ENCODE peak calls at places on chromosomes 11 and 22, in five cellular contexts. One of them, this sample, is unnamed.

GRCh38 chr22:47299879-47300697 is 537.6 kb downstream of the TBC1D22A start:
- DNase-seq in K562: no peak
- DNase-seq in WTC11: no peak
- DNase-seq in H1: no peak
- DNase-seq in GM12878: no peak
- DNase-seq in this sample: no peak

GRCh38 chr11:132650969-132651720 is 881.2 kb downstream of the OPCML start:
- DNase-seq in K562: no peak
- DNase-seq in WTC11: no peak
- DNase-seq in H1: no peak
- DNase-seq in GM12878: no peak
- DNase-seq in this sample: no peak

GRCh38 chr22:26766510-26767350 is 109.3 kb downstream of the MIAT start:
- DNase-seq in K562: no peak
- DNase-seq in WTC11: no peak
- DNase-seq in H1: no peak
- DNase-seq in GM12878: no peak
- DNase-seq in this sample: no peak

GRCh38 chr11:123061403-123062157 is at the start of gene HSPA8:
- DNase-seq in K562: peak; percentile 71
- DNase-seq in WTC11: no peak
- DNase-seq in H1: no peak
- DNase-seq in GM12878: no peak
- DNase-seq in this sample: peak; percentile 46

GRCh38 chr11:93073026-93073425 is 103.6 kb downstream of the MTNR1B start:
- DNase-seq in K562: no peak
- DNase-seq in WTC11: peak; percentile 23
- DNase-seq in H1: peak; percentile 52
- DNase-seq in GM12878: no peak
- DNase-seq in this sample: no peak

GRCh38 chr22:39253427-39254070 is 8.8 kb upstream of the PDGFB start:
- DNase-seq in K562: peak; percentile 70
- DNase-seq in WTC11: no peak
- DNase-seq in H1: no peak
- DNase-seq in GM12878: no peak
- DNase-seq in this sample: no peak

GRCh38 chr11:131616456-131616855 is 246.0 kb downstream of the NTM start:
- DNase-seq in K562: no peak
- DNase-seq in WTC11: no peak
- DNase-seq in H1: no peak
- DNase-seq in GM12878: no peak
- DNase-seq in this sample: no peak

GRCh38 chr11:17887779-17888178 is 125.1 kb downstream of the SERGEF start:
- DNase-seq in K562: no peak
- DNase-seq in WTC11: peak; percentile 58
- DNase-seq in H1: no peak
- DNase-seq in GM12878: no peak
- DNase-seq in this sample: no peak

GRCh38 chr11:129324533-129325175 is 51.0 kb upstream of the BARX2 start:
- DNase-seq in K562: no peak
- DNase-seq in WTC11: no peak
- DNase-seq in H1: peak; percentile 42
- DNase-seq in GM12878: no peak
- DNase-seq in this sample: peak; percentile 93

GRCh38 chr11:63998558-63999348 is 12.5 kb downstream of the OTUB1 start:
- DNase-seq in K562: no peak
- DNase-seq in WTC11: peak; percentile 70
- DNase-seq in H1: peak; percentile 86
- DNase-seq in GM12878: no peak
- DNase-seq in this sample: no peak

GRCh38 chr11:1151366-1152315 is 6.1 kb upstream of the MUC5AC start:
- DNase-seq in K562: no peak
- DNase-seq in WTC11: no peak
- DNase-seq in H1: no peak
- DNase-seq in GM12878: no peak
- DNase-seq in this sample: no peak

GRCh38 chr11:66264893-66265292 is 3.5 kb upstream of the RAB1B start:
- DNase-seq in K562: peak; percentile 68
- DNase-seq in WTC11: peak; percentile 90
- DNase-seq in H1: peak; percentile 90
- DNase-seq in GM12878: no peak
- DNase-seq in this sample: no peak

GRCh38 chr11:65357856-65358356 is 3.4 kb downstream of the TIGD3 start:
- DNase-seq in K562: peak; percentile 74
- DNase-seq in WTC11: no peak
- DNase-seq in H1: no peak
- DNase-seq in GM12878: no peak
- DNase-seq in this sample: peak; percentile 95

GRCh38 chr11:122601131-122602125 is 54.1 kb upstream of the UBASH3B start:
- DNase-seq in K562: no peak
- DNase-seq in WTC11: no peak
- DNase-seq in H1: no peak
- DNase-seq in GM12878: no peak
- DNase-seq in this sample: peak; percentile 40

GRCh38 chr11:70833011-70833410 is 419.4 kb downstream of the SHANK2 start:
- DNase-seq in K562: no peak
- DNase-seq in WTC11: no peak
- DNase-seq in H1: no peak
- DNase-seq in GM12878: no peak
- DNase-seq in this sample: no peak
- TF ChIP-seq ATF2 in K562: no peak
- TF ChIP-seq ATF2 in WTC11: no peak
- TF ChIP-seq ATF2 in H1: no peak
- TF ChIP-seq ATF2 in GM12878: no peak
- TF ChIP-seq ATF2 in this sample: no peak

DNA sequence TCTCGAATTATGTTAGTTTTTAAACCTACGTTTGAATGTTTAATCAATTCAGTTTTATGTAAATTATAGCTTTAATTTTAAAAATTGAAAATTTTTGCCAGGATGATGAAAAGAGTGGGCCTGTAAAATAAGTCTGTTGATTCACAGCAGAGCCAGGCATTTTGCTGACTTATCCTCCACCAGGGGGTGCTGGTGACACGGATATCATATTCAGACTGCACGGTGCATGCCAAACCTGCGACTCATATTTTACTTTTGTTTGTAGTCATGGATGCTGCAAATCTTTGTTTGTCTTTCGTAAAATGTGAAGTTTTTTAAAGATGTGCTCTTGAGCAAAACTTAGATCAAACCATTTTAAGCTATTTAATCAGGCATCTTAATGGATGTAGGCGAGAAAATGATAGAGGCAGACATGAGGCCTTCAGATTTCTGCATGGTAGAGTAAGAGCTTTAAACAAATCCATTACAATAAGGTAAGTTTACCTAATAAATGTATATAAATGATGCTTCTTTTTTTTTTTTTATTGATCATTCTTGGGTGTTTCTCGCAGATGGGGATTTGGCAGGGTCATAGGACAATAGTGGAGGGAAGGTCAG is 3.6 kb upstream of the OR8B3 start:
- DNase-seq in K562: peak; percentile 80
- DNase-seq in WTC11: peak; percentile 58
- DNase-seq in H1: peak; percentile 64
- DNase-seq in GM12878: no peak
- DNase-seq in this sample: peak; percentile 56
- TF ChIP-seq CREB1 in K562: no peak
- TF ChIP-seq CREB1 in WTC11: no peak
- TF ChIP-seq CREB1 in H1: no peak
- TF ChIP-seq CREB1 in GM12878: no peak
- TF ChIP-seq CREB1 in this sample: no peak

DNA sequence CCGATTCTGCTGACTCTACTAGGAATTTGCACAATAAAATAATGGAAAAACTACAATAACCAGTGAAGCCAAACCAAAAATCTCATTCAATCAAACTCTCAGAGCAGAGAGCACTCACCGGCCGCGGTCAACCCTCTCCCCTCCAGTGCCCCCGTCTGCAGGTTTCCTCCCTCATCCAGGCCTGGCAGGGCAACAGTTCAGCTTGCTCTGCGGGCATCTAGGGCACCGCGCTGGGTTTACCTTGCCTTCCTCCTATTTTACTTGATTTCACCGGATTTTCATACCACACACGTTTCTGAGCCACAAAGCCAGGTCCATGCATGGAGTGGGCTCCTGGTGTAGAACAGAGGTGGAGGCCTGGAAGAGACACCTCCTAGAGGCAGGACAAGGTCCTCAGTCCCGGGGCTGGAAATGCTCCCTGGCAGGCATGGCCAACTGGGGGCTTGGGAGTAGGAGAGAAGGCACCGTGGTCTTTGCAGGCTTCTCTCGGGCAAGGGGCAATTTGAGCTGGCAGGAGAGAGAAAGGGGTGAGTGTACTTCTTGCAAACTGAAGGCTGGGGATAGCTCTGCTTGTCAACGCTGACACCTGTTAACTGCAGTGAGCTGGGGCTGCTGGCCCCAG is 938.4 kb downstream of the BRD1 start:
- DNase-seq in K562: no peak
- DNase-seq in WTC11: no peak
- DNase-seq in H1: no peak
- DNase-seq in GM12878: no peak
- DNase-seq in this sample: no peak
- TF ChIP-seq ATF2 in K562: no peak
- TF ChIP-seq ATF2 in WTC11: no peak
- TF ChIP-seq ATF2 in H1: no peak
- TF ChIP-seq ATF2 in GM12878: no peak
- TF ChIP-seq ATF2 in this sample: no peak

GRCh38 chr11:61771995-61772455 is 19.6 kb downstream of the MYRF start:
- DNase-seq in K562: no peak
- DNase-seq in WTC11: peak; percentile 51
- DNase-seq in H1: no peak
- DNase-seq in GM12878: no peak
- DNase-seq in this sample: no peak

GRCh38 chr11:61768376-61769076 is 16.1 kb downstream of the MYRF start:
- DNase-seq in K562: no peak
- DNase-seq in WTC11: no peak
- DNase-seq in H1: no peak
- DNase-seq in GM12878: no peak
- DNase-seq in this sample: no peak

GRCh38 chr11:61769169-61769920 is 16.9 kb downstream of the MYRF start:
- DNase-seq in K562: no peak
- DNase-seq in WTC11: peak; percentile 44
- DNase-seq in H1: no peak
- DNase-seq in GM12878: no peak
- DNase-seq in this sample: peak; percentile 90

GRCh38 chr11:61771195-61771894 is 18.9 kb downstream of the MYRF start:
- DNase-seq in K562: no peak
- DNase-seq in WTC11: no peak
- DNase-seq in H1: no peak
- DNase-seq in GM12878: no peak
- DNase-seq in this sample: no peak

DNA sequence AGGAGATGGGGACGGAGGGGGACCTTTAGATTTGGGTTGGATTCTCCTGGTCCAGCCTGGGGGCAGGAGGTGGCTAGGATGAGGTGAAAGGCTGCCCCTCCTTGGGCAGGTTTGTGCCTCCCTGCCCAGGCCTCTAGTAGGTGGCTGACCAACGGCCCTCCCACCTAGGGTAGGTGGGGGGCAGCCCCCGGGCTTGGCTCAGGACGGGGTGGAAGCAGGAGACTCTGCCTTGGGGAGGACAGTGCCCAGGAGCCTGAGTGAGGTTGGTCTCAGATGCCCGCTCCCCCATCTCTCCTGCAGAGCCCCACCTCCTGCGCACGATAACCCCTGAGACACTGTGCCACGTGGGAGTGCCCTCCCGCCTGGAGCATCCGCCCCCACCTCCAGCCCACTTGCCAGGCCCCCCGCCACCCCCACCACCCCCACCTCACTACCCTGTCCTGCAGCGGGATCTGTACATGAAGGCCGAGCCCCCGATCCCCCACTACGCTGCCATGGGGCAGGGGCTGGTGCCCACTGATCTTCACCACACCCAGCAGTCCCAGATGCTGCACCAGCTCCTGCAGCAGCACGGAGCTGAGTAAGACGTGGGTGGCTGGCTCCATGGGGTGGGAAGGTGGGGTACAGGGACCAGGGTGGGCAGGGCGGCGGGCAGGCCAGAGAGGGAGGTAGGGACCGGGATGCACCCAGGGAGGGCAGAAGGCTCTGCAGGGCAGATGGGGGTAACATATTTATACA is 17.7 kb downstream of the MYRF start:
- DNase-seq in K562: no peak
- DNase-seq in WTC11: no peak
- DNase-seq in H1: no peak
- DNase-seq in GM12878: no peak
- DNase-seq in this sample: no peak
- TF ChIP-seq CREB1 in K562: no peak
- TF ChIP-seq CREB1 in WTC11: no peak
- TF ChIP-seq CREB1 in H1: no peak
- TF ChIP-seq CREB1 in GM12878: no peak
- TF ChIP-seq CREB1 in this sample: no peak

GRCh38 chr11:2166091-2166851 is 5.3 kb upstream of the INS start:
- DNase-seq in K562: peak; percentile 35
- DNase-seq in WTC11: peak; percentile 75
- DNase-seq in H1: peak; percentile 90
- DNase-seq in GM12878: no peak
- DNase-seq in this sample: no peak
- TF ChIP-seq ATF2 in K562: no peak
- TF ChIP-seq ATF2 in WTC11: peak; percentile 55
- TF ChIP-seq ATF2 in H1: no peak
- TF ChIP-seq ATF2 in GM12878: no peak
- TF ChIP-seq ATF2 in this sample: no peak

GRCh38 chr22:20457506-20458240 is 20.0 kb upstream of the SCARF2 start:
- DNase-seq in K562: no peak
- DNase-seq in WTC11: no peak
- DNase-seq in H1: no peak
- DNase-seq in GM12878: no peak
- DNase-seq in this sample: no peak

GRCh38 chr22:20458530-20459151 is 21.0 kb upstream of the SCARF2 start:
- DNase-seq in K562: no peak
- DNase-seq in WTC11: no peak
- DNase-seq in H1: no peak
- DNase-seq in GM12878: no peak
- DNase-seq in this sample: no peak

GRCh38 chr22:20456064-20456721 is 18.6 kb upstream of the SCARF2 start:
- DNase-seq in K562: peak; percentile 98
- DNase-seq in WTC11: peak; percentile 86
- DNase-seq in H1: peak; percentile 86
- DNase-seq in GM12878: peak; percentile 44
- DNase-seq in this sample: peak; percentile 68

GRCh38 chr22:20455709-20456063 is 18.1 kb upstream of the SCARF2 start:
- DNase-seq in K562: no peak
- DNase-seq in WTC11: no peak
- DNase-seq in H1: no peak
- DNase-seq in GM12878: no peak
- DNase-seq in this sample: no peak

DNA sequence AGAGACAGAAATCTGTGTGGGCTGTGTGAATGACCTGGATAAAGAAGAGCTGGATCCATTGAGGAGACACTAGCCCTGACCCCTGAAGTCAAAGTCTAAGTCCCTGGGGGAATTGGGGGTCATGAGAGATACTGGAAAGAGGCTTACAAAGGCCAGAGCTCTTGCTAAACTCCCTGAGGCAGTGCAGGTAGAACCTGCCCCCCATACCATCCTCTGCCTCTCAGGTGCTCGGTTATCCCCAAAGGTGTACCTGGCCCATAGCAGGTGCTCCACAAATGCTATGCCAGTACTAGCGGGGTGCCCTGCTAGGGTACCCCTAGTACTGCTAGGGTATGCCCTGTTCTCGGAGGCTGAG is 19.1 kb upstream of the SCARF2 start:
- DNase-seq in K562: no peak
- DNase-seq in WTC11: no peak
- DNase-seq in H1: no peak
- DNase-seq in GM12878: no peak
- DNase-seq in this sample: no peak
- TF ChIP-seq CREB1 in K562: no peak
- TF ChIP-seq CREB1 in WTC11: no peak
- TF ChIP-seq CREB1 in H1: no peak
- TF ChIP-seq CREB1 in GM12878: no peak
- TF ChIP-seq CREB1 in this sample: no peak

GRCh38 chr11:73395297-73396208 is 19.4 kb downstream of the RELT start:
- DNase-seq in K562: no peak
- DNase-seq in WTC11: no peak
- DNase-seq in H1: no peak
- DNase-seq in GM12878: no peak
- DNase-seq in this sample: no peak
- TF ChIP-seq ATF2 in K562: no peak
- TF ChIP-seq ATF2 in WTC11: no peak
- TF ChIP-seq ATF2 in H1: no peak
- TF ChIP-seq ATF2 in GM12878: no peak
- TF ChIP-seq ATF2 in this sample: no peak